ENCODE peak calls at places on chromosome 20, in five cellular contexts. E, C, A, Q and Y are unnamed samples. For H3K27me3, the result is how much of the 10 kb centered on the place peaks cover.

GRCh38 chr20:64093013-64093503 is 8.9 kb upstream of the LKAAEAR1 start:
- DNase-seq in Q (no peak), A (peak), C (peak), E (no peak), Y (no peak)

GRCh38 chr20:21767739-21768223 is 62.3 kb downstream of the PAX1 start:
- DNase-seq in A (peak), C (peak), E (no peak), Q (no peak), Y (peak)

GRCh38 chr20:57484772-57485171 is 40.2 kb downstream of the CTCFL start:
- DNase-seq in C (no peak), Q (no peak), A (no peak), E (no peak), Y (no peak)

GRCh38 chr20:3213226-3213625 is 3.9 kb downstream of the ITPA start:
- DNase-seq in C (no peak), A (no peak), E (no peak), Q (no peak), Y (no peak)

GRCh38 chr20:2108987-2109386 is 7.4 kb downstream of the STK35 start:
- DNase-seq in A (no peak), E (no peak), C (peak), Q (no peak), Y (no peak)

GRCh38 chr20:57944988-57945387 is 235.2 kb upstream of the PMEPA1 start:
- DNase-seq in C (no peak), Q (no peak), E (no peak), A (no peak), Y (no peak)

GRCh38 chr20:3248167-3248992 is 9.4 kb upstream of the SLC4A11 start:
- DNase-seq in A (peak), E (peak), Q (peak), C (no peak), Y (no peak)

GRCh38 chr20:17560344-17561074 is 9.4 kb upstream of the DSTN start:
- DNase-seq in C (no peak), A (no peak), E (no peak), Q (no peak), Y (no peak)

GRCh38 chr20:55252525-55252924 is 752.8 kb downstream of the CBLN4 start:
- DNase-seq in Q (no peak), E (no peak), C (no peak), A (no peak), Y (no peak)

GRCh38 chr20:19628570-19629134 is 129.4 kb upstream of the RIN2 start:
- DNase-seq in E (peak), C (peak), Q (no peak), A (peak), Y (peak)

GRCh38 chr20:17824676-17825224 is 125.0 kb downstream of the BANF2 start:
- DNase-seq in C (no peak), A (no peak), E (no peak), Q (no peak), Y (no peak)

GRCh38 chr20:33732166-33732970 is 572 bp downstream of the ZNF341 start:
- DNase-seq in C (peak), A (peak), E (peak), Q (peak), Y (no peak)

GRCh38 chr20:2859330-2860121 is 13.8 kb upstream of the PTPRA start:
- DNase-seq in E (no peak), C (no peak), Q (no peak), A (no peak), Y (no peak)

GRCh38 chr20:25453035-25453810 is 45.8 kb downstream of the GINS1 start:
- DNase-seq in Q (no peak), A (no peak), C (no peak), E (peak), Y (no peak)

GRCh38 chr20:61328906-61329558 is 77.0 kb downstream of the CDH4 start:
- DNase-seq in A (no peak), E (no peak), Q (no peak), C (peak), Y (peak)

GRCh38 chr20:2109425-2110210 is 8.0 kb downstream of the STK35 start:
- DNase-seq in A (no peak), Q (peak), C (no peak), E (peak), Y (no peak)

GRCh38 chr20:58669287-58670006 is 18.4 kb downstream of the STX16 start:
- DNase-seq in A (no peak), Q (no peak), C (no peak), E (no peak), Y (no peak)

GRCh38 chr20:19026901-19027644 is 185.4 kb upstream of the SLC24A3 start:
- DNase-seq in C (peak), Q (no peak), A (no peak), E (no peak), Y (peak)

GRCh38 chr20:45406260-45407066 is 1.6 kb upstream of the DBNDD2 start:
- DNase-seq in A (peak), E (peak), C (no peak), Q (peak), Y (no peak)

GRCh38 chr20:18057106-18057993 is at the start of gene OVOL2:
- DNase-seq in E (peak), Q (no peak), C (no peak), A (peak), Y (no peak)

GRCh38 chr20:23782366-23782983 is 31.7 kb upstream of the CST1 start:
- DNase-seq in Q (no peak), C (no peak), A (peak), E (no peak), Y (no peak)

GRCh38 chr20:33744181-33744580 is 12.4 kb downstream of the ZNF341 start:
- DNase-seq in C (no peak), Q (no peak), E (no peak), A (no peak), Y (no peak)

GRCh38 chr20:20010639-20011500 is 6.3 kb upstream of the NAA20 start:
- DNase-seq in C (peak), E (no peak), A (no peak), Q (no peak), Y (no peak)

GRCh38 chr20:49028684-49029083 is 17.4 kb upstream of the CSE1L start:
- DNase-seq in A (peak), C (peak), E (no peak), Q (no peak), Y (no peak)

GRCh38 chr20:10527781-10528180 is 92.7 kb downstream of the SLX4IP start:
- DNase-seq in E (no peak), Q (no peak), C (no peak), A (no peak), Y (no peak)

GRCh38 chr20:35286077-35286898 is 1.7 kb upstream of the EIF6 start:
- DNase-seq in A (no peak), Q (no peak), E (no peak), C (peak), Y (no peak)

GRCh38 chr20:4076671-4077070 is 61.3 kb upstream of the RNF24 start:
- DNase-seq in E (no peak), A (no peak), C (no peak), Q (no peak), Y (no peak)

GRCh38 chr20:7010584-7010983 is 243.1 kb downstream of the BMP2 start:
- DNase-seq in A (no peak), C (no peak), E (no peak), Q (no peak), Y (no peak)

GRCh38 chr20:35304956-35305355 is 12.7 kb upstream of the FAM83C start:
- DNase-seq in A (no peak), Q (no peak), E (no peak), C (no peak), Y (no peak)

GRCh38 chr20:58349586-58349985 is 39.4 kb upstream of the VAPB start:
- DNase-seq in E (no peak), C (no peak), A (no peak), Q (no peak), Y (no peak)

GRCh38 chr20:3510110-3510509 is 39.3 kb downstream of the ATRN start:
- DNase-seq in A (no peak), Q (no peak), E (no peak), C (peak), Y (no peak)

GRCh38 chr20:57003012-57003411 is 263.4 kb downstream of the BMP7 start:
- DNase-seq in A (no peak), E (no peak), C (no peak), Q (no peak), Y (no peak)

GRCh38 chr20:57620999-57621398 is 773 bp upstream of the ZBP1 start:
- DNase-seq in A (no peak), C (no peak), Q (no peak), E (no peak), Y (no peak)

GRCh38 chr20:5135363-5136012 is 8.7 kb downstream of the CDS2 start:
- DNase-seq in Q (no peak), C (no peak), E (no peak), A (no peak), Y (no peak)

GRCh38 chr20:50345712-50346371 is 155.2 kb downstream of the CEBPB start:
- DNase-seq in Q (no peak), E (no peak), A (no peak), C (no peak), Y (no peak)

GRCh38 chr20:49982346-49983122 is at the start of gene SNAI1:
- DNase-seq in Q (peak), C (peak), A (peak), E (peak), Y (peak)

GRCh38 chr20:3093861-3094361 is 9.4 kb upstream of the AVP start:
- DNase-seq in E (no peak), C (no peak), A (no peak), Q (no peak), Y (no peak)

GRCh38 chr20:1130849-1131248 is 12.4 kb downstream of the PSMF1 start:
- DNase-seq in Q (peak), C (no peak), A (no peak), E (no peak), Y (no peak)

GRCh38 chr20:24059174-24059573 is 70.6 kb upstream of the GGTLC1 start:
- DNase-seq in A (no peak), E (no peak), Q (no peak), C (no peak), Y (no peak)

GRCh38 chr20:52313335-52313963 is 121.9 kb upstream of the ZFP64 start:
- DNase-seq in E (no peak), Q (no peak), C (peak), A (no peak), Y (no peak)
- TF ChIP-seq CTCF in E (no peak), Q (peak), C (peak), A (peak), Y (no peak)

DNA sequence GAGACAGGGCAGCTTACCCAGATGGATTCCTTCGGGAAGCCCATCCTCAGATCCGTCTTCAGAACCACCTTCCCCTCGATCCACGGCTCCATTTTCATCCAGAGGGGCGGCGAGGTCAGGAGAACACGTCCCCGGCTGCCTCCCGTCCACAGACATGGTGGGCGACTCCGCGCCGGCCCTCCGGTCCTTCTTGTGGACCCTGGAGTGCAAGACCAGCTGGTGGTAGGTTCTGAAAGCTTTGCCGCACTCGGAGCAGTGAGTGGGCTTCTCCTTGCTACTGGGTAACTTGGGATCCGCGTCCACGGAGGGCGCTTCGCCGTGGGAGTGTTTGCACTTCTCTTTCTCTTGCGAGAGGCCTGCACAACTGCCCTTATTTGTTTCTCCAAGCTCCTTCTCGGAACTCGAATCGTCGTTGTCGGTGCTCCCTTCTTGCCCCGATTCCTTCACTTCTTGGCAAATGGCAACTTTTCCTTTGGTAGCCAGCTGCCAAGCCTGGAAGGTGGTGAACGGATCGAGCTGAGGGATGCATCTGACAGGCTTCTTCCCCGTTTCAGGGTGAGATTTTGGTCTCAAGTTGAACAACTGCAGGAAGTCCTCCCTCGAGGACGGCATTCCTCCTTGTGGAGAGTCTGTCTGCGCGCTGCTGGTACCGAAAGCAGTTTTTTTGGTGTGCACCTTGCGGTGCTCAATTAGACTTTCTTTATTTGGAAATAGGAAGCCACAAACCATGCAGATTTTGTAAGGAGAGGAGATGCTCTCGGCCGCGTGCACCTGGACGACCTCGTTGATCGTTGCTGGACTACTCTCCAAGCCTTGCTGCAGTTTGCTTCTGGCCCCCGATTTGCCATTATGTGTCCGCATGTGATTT is 12.0 kb downstream of the ZNF217 start:
- DNase-seq in E (peak), A (no peak), Q (no peak), C (no peak), Y (peak)
- H3K4me3 ChIP-seq in E (no peak), A (no peak), Q (no peak), C (peak), Y (peak)

DNA sequence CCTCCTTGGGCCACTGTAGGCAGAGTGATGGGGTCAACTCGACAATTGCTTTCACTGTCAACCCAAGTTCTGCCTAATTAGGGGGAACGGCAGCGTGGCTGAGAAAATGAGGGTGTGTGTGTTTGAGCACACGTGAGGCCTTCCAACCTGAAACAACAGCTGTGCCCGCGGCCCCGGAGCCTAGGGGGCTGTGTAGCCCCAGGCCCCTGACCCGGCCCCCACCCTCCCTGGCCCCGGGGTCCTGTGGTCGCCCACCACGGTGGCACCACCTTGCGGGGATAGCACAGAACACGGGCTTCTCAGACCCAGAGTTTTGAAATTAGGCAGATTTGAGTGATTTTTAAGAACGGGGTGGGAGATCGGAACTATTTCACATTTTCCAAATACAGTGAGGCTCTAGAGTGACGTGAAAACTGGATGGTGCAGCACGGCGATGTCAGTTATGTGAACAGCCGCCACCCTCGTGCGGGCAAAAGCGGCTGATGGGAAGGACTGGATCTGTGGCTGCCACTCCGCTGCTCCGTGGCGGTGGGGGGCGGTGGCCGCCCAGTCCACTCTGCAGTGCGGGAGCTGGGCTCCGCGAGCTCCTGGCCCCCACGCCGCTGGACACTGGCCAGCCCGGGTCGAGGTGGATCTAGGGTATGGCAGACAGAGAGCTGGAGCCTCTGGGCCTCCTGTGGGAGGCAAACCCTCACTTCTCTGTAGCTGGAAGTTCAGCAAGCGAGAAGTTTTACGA is 17.2 kb upstream of the BHLHE23 start:
- DNase-seq in Q (peak), C (no peak), A (no peak), E (no peak), Y (no peak)
- H3K27me3 ChIP-seq in Q (half or more), C (half or more), A (half or more), E (under half), Y (under half)

DNA sequence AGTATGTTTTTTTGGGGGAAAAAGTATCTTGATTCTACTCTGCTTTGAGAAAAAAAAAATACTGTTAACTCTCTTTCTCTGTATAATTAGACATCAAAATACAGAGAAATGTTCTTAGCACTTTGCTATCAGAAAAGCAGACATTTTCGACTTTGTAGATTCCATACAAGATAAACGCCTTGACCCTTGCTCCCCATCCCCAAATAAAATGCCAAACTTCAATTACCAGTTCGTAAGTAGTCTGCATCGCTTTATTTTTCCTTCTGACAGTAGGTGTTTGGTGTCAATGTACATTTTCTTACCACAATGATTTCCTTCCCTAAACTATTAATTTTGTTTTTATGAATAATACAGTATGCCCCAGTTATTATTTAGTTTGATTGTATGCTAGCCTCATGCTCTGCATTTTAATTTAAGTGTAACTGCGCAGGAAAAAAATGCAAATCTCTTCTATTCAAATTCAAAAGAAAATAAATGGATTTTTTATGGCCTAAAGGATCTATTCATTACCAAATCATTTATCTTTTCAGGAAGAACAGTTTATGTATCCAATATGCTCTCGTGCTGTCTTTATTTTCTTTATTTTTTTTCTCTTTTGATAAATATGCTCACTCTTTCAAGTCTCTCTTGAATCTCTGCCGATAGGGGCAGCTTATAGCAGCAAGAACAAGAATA is 84.8 kb upstream of the ZNF217 start:
- DNase-seq in Q (no peak), A (no peak), E (no peak), C (no peak), Y (no peak)
- TF ChIP-seq CTCF in Q (no peak), A (no peak), E (no peak), C (no peak), Y (no peak)

GRCh38 chr20:47209982-47210381 is 146.5 kb downstream of the ZMYND8 start:
- DNase-seq in E (no peak), A (no peak), C (no peak), Q (no peak), Y (no peak)

GRCh38 chr20:47205577-47206123 is 150.8 kb downstream of the ZMYND8 start:
- DNase-seq in Q (peak), A (peak), C (peak), E (peak), Y (peak)

GRCh38 chr20:47208534-47209174 is 147.8 kb downstream of the ZMYND8 start:
- DNase-seq in Q (no peak), C (no peak), E (no peak), A (no peak), Y (no peak)

GRCh38 chr20:47204746-47205122 is 151.8 kb downstream of the ZMYND8 start:
- DNase-seq in C (no peak), A (no peak), E (no peak), Q (no peak), Y (no peak)

GRCh38 chr20:47206962-47207641 is 149.4 kb downstream of the ZMYND8 start:
- DNase-seq in A (no peak), C (no peak), Q (no peak), E (no peak), Y (no peak)
- H3K4me3 ChIP-seq in A (no peak), C (no peak), Q (no peak), E (no peak), Y (no peak)

DNA sequence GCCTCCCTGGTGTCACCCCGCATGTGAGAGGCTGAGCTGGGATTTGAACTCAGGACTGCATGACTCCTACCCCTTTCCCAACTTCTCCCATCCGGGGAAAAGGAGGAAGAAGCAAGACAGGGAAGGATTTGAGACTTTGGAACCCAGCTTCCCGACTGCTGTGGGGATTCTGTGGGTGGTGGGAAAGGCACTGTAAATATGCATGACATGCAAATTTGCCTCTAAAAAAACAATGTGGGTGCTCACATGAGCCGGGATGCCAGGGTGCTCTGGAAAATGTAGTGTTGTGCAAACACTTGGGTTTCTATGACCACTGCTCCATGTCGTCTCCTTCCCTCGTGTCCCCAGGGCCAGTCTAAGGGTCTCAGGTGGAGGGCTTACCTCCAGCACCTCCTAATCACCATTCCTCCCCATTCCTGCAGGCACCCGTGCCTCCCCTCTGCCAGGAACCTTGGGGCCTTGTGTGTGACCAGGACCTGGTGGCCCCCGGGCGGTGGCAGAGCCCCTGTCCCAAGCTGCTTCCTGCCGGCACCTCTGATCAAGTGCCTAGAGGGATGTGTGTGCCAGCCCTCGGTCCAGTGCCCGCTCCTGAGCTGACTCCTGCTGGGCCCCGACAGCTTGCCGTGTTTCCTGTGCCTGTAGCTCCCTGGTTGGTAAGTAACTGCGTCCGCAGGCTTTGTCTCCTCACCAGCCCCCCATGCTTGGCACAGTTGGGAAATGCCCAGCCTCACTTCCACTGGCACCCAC is 60.7 kb downstream of the DLGAP4 start:
- DNase-seq in C (no peak), A (no peak), E (no peak), Q (no peak), Y (no peak)
- H3K27me3 ChIP-seq in C (under half), A (under half), E (under half), Q (half or more), Y (under half)

GRCh38 chr20:11549172-11550117 is 368.2 kb upstream of the BTBD3 start:
- DNase-seq in E (no peak), A (no peak), Q (no peak), C (no peak), Y (no peak)

GRCh38 chr20:11556410-11556809 is 361.3 kb upstream of the BTBD3 start:
- DNase-seq in E (no peak), Q (no peak), C (no peak), A (no peak), Y (no peak)

GRCh38 chr20:11551491-11551890 is 366.2 kb upstream of the BTBD3 start:
- DNase-seq in A (no peak), Q (no peak), E (no peak), C (no peak), Y (no peak)

GRCh38 chr20:11555510-11555909 is 362.2 kb upstream of the BTBD3 start:
- DNase-seq in Q (no peak), A (no peak), E (no peak), C (no peak), Y (no peak)

GRCh38 chr20:11553603-11554002 is 364.1 kb upstream of the BTBD3 start:
- DNase-seq in C (peak), E (no peak), Q (no peak), A (no peak), Y (no peak)
- TF ChIP-seq CTCF in C (peak), E (no peak), Q (peak), A (no peak), Y (no peak)